ENCODE peak calls at places on chromosome 7, in ten cellular contexts. W is sigmoid colon, F is breast epithelium, U is gastrocnemius medialis, Y is neural progenitor cell, K is endodermal cell, S is tibial nerve, O is Peyer's patch, I is uterus, D is left ventricle myocardium inferior. Q is an unnamed sample.

GRCh38 chr7:134910214-134910890 is 76.0 kb upstream of the AGBL3 start:
- DNase-seq in W (no peak), F (no peak), U (no peak), Y (no peak), K (no peak), S (no peak), O (no peak), I (no peak), D (no peak), Q (no peak)

GRCh38 chr7:131004371-131004770 is 270.4 kb upstream of the KLF14 start:
- DNase-seq in W (no peak), F (no peak), U (no peak), Y (no peak), K (peak; percentile 8), S (no peak), O (no peak), I (no peak), D (no peak), Q (no peak)

GRCh38 chr7:45223728-45224630 is 66.4 kb downstream of the RAMP3 start:
- DNase-seq in W (no peak), F (no peak), U (no peak), Y (no peak), K (peak; percentile 49), S (no peak), O (no peak), I (no peak), D (no peak), Q (no peak)

GRCh38 chr7:100874300-100874576 is 665 bp upstream of the SRRT start:
- DNase-seq in W (no peak), F (no peak), U (no peak), Y (no peak), K (peak; percentile 79), S (no peak), O (no peak), I (no peak), D (no peak), Q (no peak)

GRCh38 chr7:77697535-77697831 is 1.2 kb downstream of the RSBN1L start:
- DNase-seq in W (peak; percentile 83), F (no peak), U (peak; percentile 47), Y (no peak), K (no peak), S (no peak), O (no peak), I (peak; percentile 38), D (peak; percentile 40), Q (no peak)

GRCh38 chr7:112260941-112261340 is 54.4 kb downstream of the ZNF277 start:
- DNase-seq in W (no peak), F (no peak), U (no peak), Y (peak; percentile 20), K (no peak), S (no peak), O (no peak), I (no peak), D (no peak), Q (no peak)

GRCh38 chr7:151432658-151433521 is 7.1 kb downstream of the CRYGN start:
- DNase-seq in W (peak; percentile 60), F (no peak), U (peak; percentile 9), Y (no peak), K (no peak), S (no peak), O (peak; percentile 28), I (no peak), D (no peak), Q (no peak)

GRCh38 chr7:131174391-131174790 is 153.3 kb upstream of the MKLN1 start:
- DNase-seq in W (no peak), F (no peak), U (no peak), Y (no peak), K (no peak), S (no peak), O (no peak), I (no peak), D (no peak), Q (no peak)

GRCh38 chr7:5686131-5686530 is 95.3 kb downstream of the RNF216 start:
- DNase-seq in W (no peak), F (no peak), U (no peak), Y (no peak), K (no peak), S (no peak), O (no peak), I (no peak), D (no peak), Q (no peak)

GRCh38 chr7:29748286-29749099 is 57.8 kb upstream of the WIPF3 start:
- DNase-seq in W (no peak), F (no peak), U (no peak), Y (peak; percentile 71), K (no peak), S (no peak), O (no peak), I (no peak), D (no peak), Q (no peak)

GRCh38 chr7:88344956-88345832 is 38.5 kb upstream of the STEAP4 start:
- DNase-seq in W (peak; percentile 65), F (no peak), U (no peak), Y (peak; percentile 82), K (peak; percentile 86), S (peak; percentile 45), O (no peak), I (peak; percentile 22), D (peak; percentile 57), Q (peak; percentile 77)

GRCh38 chr7:77348371-77348813 is 67.8 kb downstream of the GSAP start:
- DNase-seq in W (peak; percentile 78), F (no peak), U (no peak), Y (no peak), K (peak; percentile 60), S (no peak), O (no peak), I (peak; percentile 39), D (no peak), Q (no peak)

GRCh38 chr7:97133166-97133565 is 15.7 kb downstream of the SDHAF3 start:
- DNase-seq in W (no peak), F (no peak), U (no peak), Y (peak; percentile 9), K (no peak), S (no peak), O (no peak), I (no peak), D (no peak), Q (no peak)

GRCh38 chr7:117132385-117133120 is 179.3 kb downstream of the ST7 start:
- DNase-seq in W (no peak), F (no peak), U (no peak), Y (no peak), K (no peak), S (no peak), O (no peak), I (no peak), D (no peak), Q (no peak)

GRCh38 chr7:36391436-36392198 is 2.0 kb downstream of the ANLN start:
- DNase-seq in W (no peak), F (no peak), U (no peak), Y (no peak), K (no peak), S (no peak), O (no peak), I (no peak), D (no peak), Q (no peak)

GRCh38 chr7:27110977-27111752 is 8.7 kb upstream of the HOXA2 start:
- DNase-seq in W (peak; percentile 85), F (no peak), U (no peak), Y (no peak), K (no peak), S (peak; percentile 46), O (no peak), I (peak; percentile 66), D (no peak), Q (no peak)

GRCh38 chr7:119963654-119964053 is 309.3 kb upstream of the KCND2 start:
- DNase-seq in W (no peak), F (no peak), U (no peak), Y (no peak), K (no peak), S (no peak), O (no peak), I (no peak), D (no peak), Q (no peak)

GRCh38 chr7:28685660-28686417 is 272.3 kb downstream of the TRIL start:
- DNase-seq in W (peak; percentile 98), F (peak; percentile 88), U (peak; percentile 94), Y (peak; percentile 58), K (peak; percentile 88), S (peak; percentile 98), O (peak; percentile 24), I (peak; percentile 95), D (peak; percentile 88), Q (peak; percentile 95)

GRCh38 chr7:143305423-143306070 is 10.4 kb upstream of the CLCN1 start:
- DNase-seq in W (no peak), F (peak; percentile 87), U (peak; percentile 55), Y (peak; percentile 65), K (peak; percentile 92), S (peak; percentile 78), O (peak; percentile 66), I (peak; percentile 41), D (peak; percentile 79), Q (peak; percentile 83)

GRCh38 chr7:156237614-156238013 is 403.0 kb upstream of the RNF32 start:
- DNase-seq in W (no peak), F (no peak), U (no peak), Y (no peak), K (no peak), S (no peak), O (no peak), I (no peak), D (no peak), Q (no peak)
- H3K27me3 ChIP-seq in W (no peaks in the 10 kb centered on the region), F (no peaks in the 10 kb centered on the region), U (no peaks in the 10 kb centered on the region), Y (no peaks in the 10 kb centered on the region), K (no peaks in the 10 kb centered on the region), S (no peaks in the 10 kb centered on the region), O (no peaks in the 10 kb centered on the region), I (no peaks in the 10 kb centered on the region), D (no peaks in the 10 kb centered on the region), Q (no peaks in the 10 kb centered on the region)

DNA sequence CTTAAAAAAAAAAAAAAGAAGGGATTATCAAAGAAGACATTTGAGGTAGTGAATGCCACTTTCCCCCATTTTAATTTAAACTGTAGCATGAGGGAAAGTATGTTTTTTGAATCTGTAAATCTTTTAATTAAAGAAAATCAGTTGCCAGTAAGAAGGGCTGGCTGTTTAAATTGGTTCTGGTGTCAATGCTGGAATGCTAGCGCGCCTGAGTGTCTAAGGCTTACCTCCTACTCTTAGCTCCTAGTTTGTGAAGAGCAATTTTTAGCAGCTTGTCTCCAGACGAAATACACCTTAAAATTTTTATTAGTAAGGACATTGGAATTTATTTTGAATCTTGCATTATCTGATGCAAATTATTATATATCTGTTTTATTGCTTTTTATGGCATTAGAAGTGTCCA is 54.1 kb downstream of the UBE3C start:
- DNase-seq in W (no peak), F (no peak), U (no peak), Y (no peak), K (no peak), S (no peak), O (no peak), I (no peak), D (no peak), Q (no peak)
- H3K36me3 ChIP-seq in W (peaks cover 3% of the 10 kb centered on the region), F (peaks cover 7% of the 10 kb centered on the region), U (peaks cover 47% of the 10 kb centered on the region), Y (peaks cover 10% of the 10 kb centered on the region), K (peaks cover 98% of the 10 kb centered on the region), S (peaks cover 7% of the 10 kb centered on the region), O (no peaks in the 10 kb centered on the region), I (no peaks in the 10 kb centered on the region), D (peaks cover 86% of the 10 kb centered on the region), Q (peaks cover 93% of the 10 kb centered on the region)

GRCh38 chr7:108973075-108973474 is 403.4 kb downstream of the DNAJB9 start:
- DNase-seq in W (no peak), F (no peak), U (no peak), Y (peak; percentile 46), K (no peak), S (no peak), O (no peak), I (no peak), D (no peak), Q (no peak)
- TF ChIP-seq CTCF in W (no peak), F (no peak), U (no peak), Y (peak; percentile 64), K (peak; percentile 75), S (no peak), O (no peak), I (no peak), D (no peak), Q (peak; percentile 23)

GRCh38 chr7:20062932-20063331 is 154.3 kb downstream of the MACC1 start:
- DNase-seq in W (no peak), F (no peak), U (no peak), Y (no peak), K (no peak), S (no peak), O (no peak), I (no peak), D (no peak), Q (no peak)
- H3K27me3 ChIP-seq in W (no peaks in the 10 kb centered on the region), F (no peaks in the 10 kb centered on the region), U (no peaks in the 10 kb centered on the region), Y (no peaks in the 10 kb centered on the region), K (no peaks in the 10 kb centered on the region), S (no peaks in the 10 kb centered on the region), O (no peaks in the 10 kb centered on the region), I (no peaks in the 10 kb centered on the region), D (no peaks in the 10 kb centered on the region), Q (no peaks in the 10 kb centered on the region)

Q was measured in heart left ventricle.